ENCODE peak calls at places on chromosomes 5 and 9, in ten cellular contexts. V is upper lobe of right lung, H is foreskin fibroblast, P is esophagus squamous epithelium, M is fibroblast of pulmonary artery, J is left ventricle myocardium inferior, C is pancreas, S is GM12878, O is cardiac fibroblast, F is OCI-LY7. Y is an unnamed sample.
A peak's percentile ranks its signal among the peaks of the same experiment; 100 is the strongest.

GRCh38 chr5:117562647-117563046 is 988.0 kb upstream of the SEMA6A start:
- DNase-seq in P (no peak), F (no peak), M (no peak), J (no peak), S (no peak), V (no peak), O (no peak), H (no peak), C (no peak), Y (no peak)

GRCh38 chr9:129568560-129569505 is 52.1 kb downstream of the C9orf50 start:
- DNase-seq in F (no peak), M (no peak), C (peak; percentile 80), O (peak; percentile 18), H (no peak), V (peak; percentile 72), S (no peak), J (peak; percentile 55), P (no peak), Y (peak; percentile 48)

GRCh38 chr9:95131023-95131943 is 186.2 kb downstream of the FANCC start:
- DNase-seq in O (peak; percentile 79), M (peak; percentile 73), P (no peak), C (peak; percentile 71), S (no peak), F (peak; percentile 47), J (peak; percentile 48), V (no peak), H (peak; percentile 52), Y (peak; percentile 71)

GRCh38 chr5:33890633-33891032 is 1.2 kb downstream of the ADAMTS12 start:
- DNase-seq in V (no peak), M (peak; percentile 44), H (peak; percentile 39), C (no peak), P (no peak), J (no peak), O (peak; percentile 39), S (no peak), F (no peak), Y (peak; percentile 56)

GRCh38 chr9:138024831-138025291 is 147.3 kb downstream of the CACNA1B start:
- DNase-seq in F (no peak), O (no peak), C (no peak), S (no peak), J (no peak), M (no peak), H (no peak), P (no peak), V (no peak), Y (no peak)

GRCh38 chr5:169450464-169450863 is 133.1 kb upstream of the SPDL1 start:
- DNase-seq in M (peak; percentile 36), V (no peak), H (peak; percentile 61), O (peak; percentile 62), F (no peak), P (no peak), C (no peak), J (no peak), S (no peak), Y (no peak)

GRCh38 chr5:23269981-23270380 is 237.4 kb upstream of the PRDM9 start:
- DNase-seq in V (no peak), O (no peak), J (no peak), P (no peak), S (no peak), C (no peak), F (no peak), M (no peak), H (no peak), Y (no peak)

GRCh38 chr5:92991681-92992472 is 589.1 kb downstream of the NR2F1-AS1 start:
- DNase-seq in S (no peak), J (no peak), C (no peak), F (no peak), V (no peak), M (peak; percentile 35), O (peak; percentile 13), P (no peak), H (no peak), Y (peak; percentile 64)

GRCh38 chr5:75009559-75010230 is 42.7 kb downstream of the GCNT4 start:
- DNase-seq in O (no peak), S (no peak), F (no peak), H (no peak), J (no peak), V (no peak), C (no peak), P (no peak), M (no peak), Y (no peak)

GRCh38 chr9:100525563-100525962 is 52.3 kb upstream of the CAVIN4 start:
- DNase-seq in M (no peak), C (no peak), J (no peak), H (no peak), F (no peak), V (no peak), S (no peak), O (no peak), P (no peak), Y (no peak)

GRCh38 chr9:115531410-115532130 is 413.6 kb upstream of the TNC start:
- DNase-seq in O (peak; percentile 17), H (peak; percentile 76), V (no peak), S (no peak), P (no peak), M (peak; percentile 27), C (no peak), F (no peak), J (no peak), Y (peak; percentile 76)

GRCh38 chr9:5899292-5899691 is 8.6 kb downstream of the MLANA start:
- DNase-seq in P (no peak), O (no peak), H (no peak), F (peak; percentile 5), M (no peak), C (no peak), S (no peak), V (no peak), J (no peak), Y (no peak)

GRCh38 chr9:89378541-89378940 is 60.2 kb downstream of the SECISBP2 start:
- DNase-seq in O (no peak), S (no peak), F (no peak), P (no peak), J (no peak), H (no peak), M (no peak), C (no peak), V (no peak), Y (no peak)

GRCh38 chr9:114613919-114614318 is 2.8 kb downstream of the TMEM268 start:
- DNase-seq in O (no peak), H (no peak), J (no peak), S (no peak), M (no peak), V (no peak), C (no peak), F (no peak), P (no peak), Y (no peak)

GRCh38 chr5:106312360-106312759 is 1358.4 kb downstream of the EFNA5 start:
- DNase-seq in J (no peak), M (peak; percentile 21), O (peak; percentile 13), F (no peak), P (no peak), C (no peak), S (no peak), H (peak; percentile 65), V (no peak), Y (peak; percentile 49)

GRCh38 chr5:154755361-154756202 is at the start of gene LARP1:
- DNase-seq in H (no peak), P (peak; percentile 75), V (peak; percentile 85), J (peak; percentile 46), C (peak; percentile 53), M (peak; percentile 22), O (peak; percentile 29), S (no peak), F (peak; percentile 58), Y (no peak)

GRCh38 chr9:87157366-87158031 is 210.2 kb upstream of the GAS1 start:
- DNase-seq in M (peak; percentile 8), V (no peak), F (no peak), S (no peak), C (no peak), H (no peak), P (no peak), O (no peak), J (no peak), Y (no peak)

GRCh38 chr5:161924270-161924669 is 76.3 kb downstream of the GABRA1 start:
- DNase-seq in M (no peak), H (no peak), F (no peak), P (no peak), V (no peak), S (no peak), C (no peak), O (no peak), J (no peak), Y (no peak)

GRCh38 chr5:321726-322251 is 275 bp downstream of the AHRR start:
- DNase-seq in O (no peak), H (no peak), S (no peak), J (no peak), P (no peak), F (no peak), M (no peak), C (no peak), V (peak; percentile 65), Y (no peak)
- H3K4me3 ChIP-seq in O (peak overlapping the region; percentile 65), H (peak overlapping the region; percentile 88), S (peak overlapping the region; percentile 96), J (peak overlapping the region; percentile 72), P (peak overlapping the region; percentile 41), F (no peak overlapping the region), M (peak overlapping the region; percentile 63), C (peak overlapping the region; percentile 56), V (peak overlapping the region; percentile 62), Y (peak overlapping the region; percentile 49)

GRCh38 chr5:9166202-9167147 is 379.4 kb downstream of the SEMA5A start:
- DNase-seq in V (no peak), S (no peak), M (no peak), F (no peak), H (no peak), O (no peak), J (no peak), P (no peak), C (no peak), Y (no peak)
- TF ChIP-seq CTCF in V (no peak), S (no peak), M (no peak), F (no peak), H (no peak), O (no peak), J (no peak), P (no peak), C (no peak), Y (no peak)

GRCh38 chr5:1466631-1467265 is 21.5 kb upstream of the SLC6A3 start:
- DNase-seq in V (peak; percentile 65), P (no peak), C (no peak), M (no peak), H (no peak), F (no peak), J (no peak), O (no peak), S (no peak), Y (no peak)
- H3K4me3 ChIP-seq in V (no peak overlapping the region), P (no peak overlapping the region), C (no peak overlapping the region), M (no peak overlapping the region), H (no peak overlapping the region), F (no peak overlapping the region), J (no peak overlapping the region), O (no peak overlapping the region), S (no peak overlapping the region), Y (no peak overlapping the region)

DNA sequence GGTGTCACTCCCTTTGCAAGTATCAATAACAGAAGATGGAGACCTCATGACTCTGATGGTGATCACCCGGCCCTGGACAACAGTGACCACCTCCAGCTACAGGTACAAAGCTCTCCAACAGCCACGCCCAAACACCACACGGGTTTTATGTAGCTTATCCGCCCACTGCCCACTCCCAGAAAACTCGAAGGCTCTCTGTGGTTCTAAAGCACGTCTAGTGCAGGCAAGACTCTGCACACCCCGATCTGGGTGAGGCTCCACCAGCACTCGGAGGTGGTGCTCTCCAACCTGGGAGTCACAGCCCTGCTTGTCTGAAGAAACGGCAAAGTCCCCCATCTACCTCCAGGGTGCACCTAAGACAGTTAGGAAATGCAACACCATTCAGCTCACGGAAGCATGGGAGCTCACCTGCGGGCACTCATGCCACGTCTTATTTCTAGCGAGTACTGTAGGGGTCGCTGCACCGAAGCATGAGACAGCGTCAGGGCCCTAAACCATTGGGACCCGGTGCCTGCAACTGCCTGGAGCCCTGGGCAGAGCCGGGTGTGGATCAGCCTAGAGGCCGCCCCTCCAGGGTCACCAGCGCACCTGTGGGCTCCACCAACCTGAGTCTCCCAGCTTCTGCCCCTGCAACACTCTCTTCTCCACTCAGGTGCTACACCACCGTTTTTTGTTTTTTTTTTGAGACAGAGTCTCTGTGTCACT is 58.1 kb upstream of the ZNF354A start:
- DNase-seq in J (no peak), H (no peak), F (no peak), C (no peak), O (no peak), V (peak; percentile 41), P (no peak), M (no peak), S (no peak), Y (no peak)
- TF ChIP-seq CTCF in J (no peak), H (no peak), F (no peak), C (no peak), O (no peak), V (no peak), P (no peak), M (no peak), S (no peak), Y (no peak)

Y was measured in astrocyte of the spinal cord.